ENCODE peak calls at places on chromosomes 1 and 21, in ten cellular contexts. One of them, this sample, is unnamed.

GRCh38 chr1:22290611-22291010 is 147.7 kb upstream of the WNT4 start:
- DNase-seq in AG08395: no peak
- DNase-seq in KG1: no peak
- DNase-seq in ascending aorta: no peak
- DNase-seq in CD8-positive, alpha-beta T cell: no peak
- DNase-seq in fibroblast of lung: no peak
- DNase-seq in NCI-H1417: no peak
- DNase-seq in vagina: peak
- DNase-seq in T-helper 1 cell: no peak
- DNase-seq in HEK293T: no peak
- DNase-seq in this sample: no peak

GRCh38 chr21:37914211-37914900 is 1.9 kb downstream of the KCNJ6 start:
- DNase-seq in AG08395: peak
- DNase-seq in KG1: no peak
- DNase-seq in ascending aorta: no peak
- DNase-seq in CD8-positive, alpha-beta T cell: no peak
- DNase-seq in fibroblast of lung: peak
- DNase-seq in NCI-H1417: no peak
- DNase-seq in vagina: no peak
- DNase-seq in T-helper 1 cell: no peak
- DNase-seq in HEK293T: peak
- DNase-seq in this sample: peak

GRCh38 chr1:219629481-219629880 is 16.6 kb upstream of the ZC3H11B start:
- DNase-seq in AG08395: no peak
- DNase-seq in KG1: no peak
- DNase-seq in ascending aorta: no peak
- DNase-seq in CD8-positive, alpha-beta T cell: no peak
- DNase-seq in fibroblast of lung: peak
- DNase-seq in NCI-H1417: no peak
- DNase-seq in vagina: no peak
- DNase-seq in T-helper 1 cell: no peak
- DNase-seq in HEK293T: no peak
- DNase-seq in this sample: no peak

GRCh38 chr1:92961131-92961895 is at the start of gene DIPK1A:
- DNase-seq in AG08395: peak
- DNase-seq in KG1: peak
- DNase-seq in ascending aorta: peak
- DNase-seq in CD8-positive, alpha-beta T cell: peak
- DNase-seq in fibroblast of lung: peak
- DNase-seq in NCI-H1417: peak
- DNase-seq in vagina: no peak
- DNase-seq in T-helper 1 cell: peak
- DNase-seq in HEK293T: peak
- DNase-seq in this sample: peak

GRCh38 chr1:5371270-5371669 is 621.0 kb downstream of the NPHP4 start:
- DNase-seq in AG08395: no peak
- DNase-seq in KG1: no peak
- DNase-seq in ascending aorta: no peak
- DNase-seq in CD8-positive, alpha-beta T cell: no peak
- DNase-seq in fibroblast of lung: no peak
- DNase-seq in NCI-H1417: no peak
- DNase-seq in vagina: no peak
- DNase-seq in T-helper 1 cell: no peak
- DNase-seq in HEK293T: no peak
- DNase-seq in this sample: no peak

GRCh38 chr1:51956528-51957509 is 33.7 kb downstream of the RAB3B start:
- DNase-seq in AG08395: peak
- DNase-seq in KG1: no peak
- DNase-seq in ascending aorta: no peak
- DNase-seq in CD8-positive, alpha-beta T cell: no peak
- DNase-seq in fibroblast of lung: peak
- DNase-seq in NCI-H1417: peak
- DNase-seq in vagina: no peak
- DNase-seq in T-helper 1 cell: no peak
- DNase-seq in HEK293T: no peak
- DNase-seq in this sample: peak

GRCh38 chr1:2132222-2133038 is 62.1 kb downstream of the FAAP20 start:
- DNase-seq in AG08395: peak
- DNase-seq in KG1: no peak
- DNase-seq in ascending aorta: no peak
- DNase-seq in CD8-positive, alpha-beta T cell: peak
- DNase-seq in fibroblast of lung: peak
- DNase-seq in NCI-H1417: no peak
- DNase-seq in vagina: no peak
- DNase-seq in T-helper 1 cell: no peak
- DNase-seq in HEK293T: peak
- DNase-seq in this sample: peak

GRCh38 chr1:30762931-30763653 is 5.5 kb upstream of the LAPTM5 start:
- DNase-seq in AG08395: no peak
- DNase-seq in KG1: no peak
- DNase-seq in ascending aorta: no peak
- DNase-seq in CD8-positive, alpha-beta T cell: no peak
- DNase-seq in fibroblast of lung: no peak
- DNase-seq in NCI-H1417: no peak
- DNase-seq in vagina: no peak
- DNase-seq in T-helper 1 cell: no peak
- DNase-seq in HEK293T: no peak
- DNase-seq in this sample: no peak

GRCh38 chr1:94599090-94599813 is 57.7 kb upstream of the F3 start:
- DNase-seq in AG08395: no peak
- DNase-seq in KG1: no peak
- DNase-seq in ascending aorta: no peak
- DNase-seq in CD8-positive, alpha-beta T cell: no peak
- DNase-seq in fibroblast of lung: no peak
- DNase-seq in NCI-H1417: no peak
- DNase-seq in vagina: no peak
- DNase-seq in T-helper 1 cell: no peak
- DNase-seq in HEK293T: no peak
- DNase-seq in this sample: no peak

GRCh38 chr1:151799179-151800022 is 5.8 kb downstream of the LINGO4 start:
- DNase-seq in AG08395: no peak
- DNase-seq in KG1: no peak
- DNase-seq in ascending aorta: no peak
- DNase-seq in CD8-positive, alpha-beta T cell: no peak
- DNase-seq in fibroblast of lung: no peak
- DNase-seq in NCI-H1417: no peak
- DNase-seq in vagina: peak
- DNase-seq in T-helper 1 cell: no peak
- DNase-seq in HEK293T: no peak
- DNase-seq in this sample: no peak

GRCh38 chr1:3746389-3746783 is 5.9 kb upstream of the CCDC27 start:
- DNase-seq in AG08395: no peak
- DNase-seq in KG1: no peak
- DNase-seq in ascending aorta: no peak
- DNase-seq in CD8-positive, alpha-beta T cell: no peak
- DNase-seq in fibroblast of lung: peak
- DNase-seq in NCI-H1417: no peak
- DNase-seq in vagina: no peak
- DNase-seq in T-helper 1 cell: no peak
- DNase-seq in HEK293T: no peak
- DNase-seq in this sample: peak

GRCh38 chr1:5990913-5991783 is 1.1 kb downstream of the NPHP4 start:
- DNase-seq in AG08395: peak
- DNase-seq in KG1: no peak
- DNase-seq in ascending aorta: no peak
- DNase-seq in CD8-positive, alpha-beta T cell: peak
- DNase-seq in fibroblast of lung: peak
- DNase-seq in NCI-H1417: peak
- DNase-seq in vagina: no peak
- DNase-seq in T-helper 1 cell: peak
- DNase-seq in HEK293T: peak
- DNase-seq in this sample: no peak

GRCh38 chr1:89041055-89041707 is 18.5 kb upstream of the GBP3 start:
- DNase-seq in AG08395: peak
- DNase-seq in KG1: no peak
- DNase-seq in ascending aorta: no peak
- DNase-seq in CD8-positive, alpha-beta T cell: no peak
- DNase-seq in fibroblast of lung: peak
- DNase-seq in NCI-H1417: no peak
- DNase-seq in vagina: no peak
- DNase-seq in T-helper 1 cell: no peak
- DNase-seq in HEK293T: no peak
- DNase-seq in this sample: no peak

GRCh38 chr1:40386796-40387195 is 13.3 kb downstream of the SMAP2 start:
- DNase-seq in AG08395: no peak
- DNase-seq in KG1: no peak
- DNase-seq in ascending aorta: no peak
- DNase-seq in CD8-positive, alpha-beta T cell: no peak
- DNase-seq in fibroblast of lung: no peak
- DNase-seq in NCI-H1417: no peak
- DNase-seq in vagina: no peak
- DNase-seq in T-helper 1 cell: no peak
- DNase-seq in HEK293T: no peak
- DNase-seq in this sample: no peak

GRCh38 chr1:176073524-176074157 is 133.4 kb downstream of the COP1 start:
- DNase-seq in AG08395: peak
- DNase-seq in KG1: peak
- DNase-seq in ascending aorta: no peak
- DNase-seq in CD8-positive, alpha-beta T cell: peak
- DNase-seq in fibroblast of lung: peak
- DNase-seq in NCI-H1417: peak
- DNase-seq in vagina: no peak
- DNase-seq in T-helper 1 cell: peak
- DNase-seq in HEK293T: peak
- DNase-seq in this sample: peak

GRCh38 chr1:239976130-239976968 is 115.3 kb upstream of the FMN2 start:
- DNase-seq in AG08395: peak
- DNase-seq in KG1: peak
- DNase-seq in ascending aorta: no peak
- DNase-seq in CD8-positive, alpha-beta T cell: peak
- DNase-seq in fibroblast of lung: peak
- DNase-seq in NCI-H1417: peak
- DNase-seq in vagina: no peak
- DNase-seq in T-helper 1 cell: peak
- DNase-seq in HEK293T: peak
- DNase-seq in this sample: no peak

GRCh38 chr1:89589515-89589914 is 43.4 kb upstream of the LRRC8C start:
- DNase-seq in AG08395: no peak
- DNase-seq in KG1: no peak
- DNase-seq in ascending aorta: no peak
- DNase-seq in CD8-positive, alpha-beta T cell: no peak
- DNase-seq in fibroblast of lung: peak
- DNase-seq in NCI-H1417: no peak
- DNase-seq in vagina: no peak
- DNase-seq in T-helper 1 cell: no peak
- DNase-seq in HEK293T: no peak
- DNase-seq in this sample: no peak

GRCh38 chr21:28832013-28832714 is 160.5 kb downstream of the LTN1 start:
- DNase-seq in AG08395: peak
- DNase-seq in KG1: no peak
- DNase-seq in ascending aorta: no peak
- DNase-seq in CD8-positive, alpha-beta T cell: peak
- DNase-seq in fibroblast of lung: peak
- DNase-seq in NCI-H1417: no peak
- DNase-seq in vagina: no peak
- DNase-seq in T-helper 1 cell: peak
- DNase-seq in HEK293T: no peak
- DNase-seq in this sample: no peak

GRCh38 chr1:180218806-180219765 is 11.0 kb upstream of the LHX4 start:
- DNase-seq in AG08395: no peak
- DNase-seq in KG1: no peak
- DNase-seq in ascending aorta: no peak
- DNase-seq in CD8-positive, alpha-beta T cell: no peak
- DNase-seq in fibroblast of lung: no peak
- DNase-seq in NCI-H1417: no peak
- DNase-seq in vagina: no peak
- DNase-seq in T-helper 1 cell: no peak
- DNase-seq in HEK293T: no peak
- DNase-seq in this sample: no peak

GRCh38 chr1:44786138-44786840 is 1.7 kb downstream of the BEST4 start:
- DNase-seq in AG08395: peak
- DNase-seq in KG1: no peak
- DNase-seq in ascending aorta: no peak
- DNase-seq in CD8-positive, alpha-beta T cell: peak
- DNase-seq in fibroblast of lung: peak
- DNase-seq in NCI-H1417: no peak
- DNase-seq in vagina: no peak
- DNase-seq in T-helper 1 cell: peak
- DNase-seq in HEK293T: peak
- DNase-seq in this sample: no peak

GRCh38 chr1:54857066-54857660 is 29.8 kb downstream of the DHCR24 start:
- DNase-seq in AG08395: no peak
- DNase-seq in KG1: no peak
- DNase-seq in ascending aorta: no peak
- DNase-seq in CD8-positive, alpha-beta T cell: no peak
- DNase-seq in fibroblast of lung: no peak
- DNase-seq in NCI-H1417: no peak
- DNase-seq in vagina: no peak
- DNase-seq in T-helper 1 cell: no peak
- DNase-seq in HEK293T: no peak
- DNase-seq in this sample: no peak

GRCh38 chr1:99652881-99653281 is 7.0 kb downstream of the PALMD start:
- DNase-seq in AG08395: no peak
- DNase-seq in KG1: no peak
- DNase-seq in ascending aorta: no peak
- DNase-seq in CD8-positive, alpha-beta T cell: no peak
- DNase-seq in fibroblast of lung: peak
- DNase-seq in NCI-H1417: no peak
- DNase-seq in vagina: no peak
- DNase-seq in T-helper 1 cell: no peak
- DNase-seq in HEK293T: no peak
- DNase-seq in this sample: no peak

GRCh38 chr21:45971487-45972352 is 9.8 kb upstream of the COL6A1 start:
- DNase-seq in AG08395: peak
- DNase-seq in KG1: no peak
- DNase-seq in ascending aorta: no peak
- DNase-seq in CD8-positive, alpha-beta T cell: no peak
- DNase-seq in fibroblast of lung: peak
- DNase-seq in NCI-H1417: no peak
- DNase-seq in vagina: no peak
- DNase-seq in T-helper 1 cell: no peak
- DNase-seq in HEK293T: no peak
- DNase-seq in this sample: no peak

GRCh38 chr1:111921948-111922347 is 67.5 kb downstream of the KCND3 start:
- DNase-seq in AG08395: no peak
- DNase-seq in KG1: no peak
- DNase-seq in ascending aorta: no peak
- DNase-seq in CD8-positive, alpha-beta T cell: no peak
- DNase-seq in fibroblast of lung: no peak
- DNase-seq in NCI-H1417: no peak
- DNase-seq in vagina: no peak
- DNase-seq in T-helper 1 cell: no peak
- DNase-seq in HEK293T: no peak
- DNase-seq in this sample: no peak

GRCh38 chr1:66013371-66013770 is 220.7 kb downstream of the PDE4B start:
- DNase-seq in AG08395: no peak
- DNase-seq in KG1: no peak
- DNase-seq in ascending aorta: no peak
- DNase-seq in CD8-positive, alpha-beta T cell: no peak
- DNase-seq in fibroblast of lung: no peak
- DNase-seq in NCI-H1417: no peak
- DNase-seq in vagina: no peak
- DNase-seq in T-helper 1 cell: no peak
- DNase-seq in HEK293T: no peak
- DNase-seq in this sample: no peak

This sample was measured in NCI-H748 treated with DMSO at 0.1 percent for 48 hours.